ENCODE peak calls at places on chromosomes 6 and 20, in seven cellular contexts. L, G, N, X, F, Z and V are unnamed samples.

GRCh38 chr20:62782149-62782892 is 14.0 kb upstream of the MRGBP start:
- DNase-seq in L (no peak), G (no peak), N (no peak), X (no peak), F (no peak), Z (peak), V (no peak)

GRCh38 chr6:71375676-71376075 is 87.1 kb downstream of the OGFRL1 start:
- DNase-seq in L (no peak), G (no peak), N (no peak), X (no peak), F (no peak), Z (peak), V (no peak)

GRCh38 chr6:14143305-14143704 is 25.7 kb downstream of the CD83 start:
- DNase-seq in L (no peak), G (no peak), N (no peak), X (no peak), F (no peak), Z (no peak), V (no peak)

GRCh38 chr20:34473262-34473883 is 42.8 kb upstream of the DYNLRB1 start:
- DNase-seq in L (peak), G (peak), N (no peak), X (peak), F (peak), Z (peak), V (no peak)

GRCh38 chr6:151167034-151167433 is 72.7 kb upstream of the AKAP12 start:
- DNase-seq in L (no peak), G (no peak), N (no peak), X (no peak), F (no peak), Z (no peak), V (no peak)

GRCh38 chr6:85494551-85495337 is 44.9 kb downstream of the NT5E start:
- DNase-seq in L (no peak), G (no peak), N (no peak), X (no peak), F (no peak), Z (no peak), V (no peak)

GRCh38 chr6:129555206-129555832 is 154.7 kb downstream of the ARHGAP18 start:
- DNase-seq in L (no peak), G (no peak), N (no peak), X (no peak), F (no peak), Z (no peak), V (no peak)

GRCh38 chr6:31113861-31114539 is 600 bp upstream of the PSORS1C1 start:
- DNase-seq in L (no peak), G (no peak), N (no peak), X (no peak), F (no peak), Z (no peak), V (no peak)

GRCh38 chr6:152233547-152234320 is 403.4 kb downstream of the SYNE1 start:
- DNase-seq in L (no peak), G (no peak), N (no peak), X (no peak), F (no peak), Z (no peak), V (no peak)

GRCh38 chr6:133899556-133899955 is 10.6 kb downstream of the TCF21 start:
- DNase-seq in L (no peak), G (no peak), N (no peak), X (no peak), F (no peak), Z (no peak), V (no peak)

GRCh38 chr6:12545141-12545540 is 171.4 kb upstream of the PHACTR1 start:
- DNase-seq in L (no peak), G (no peak), N (no peak), X (no peak), F (no peak), Z (no peak), V (no peak)

GRCh38 chr6:5325173-5325572 is 63.9 kb downstream of the FARS2 start:
- DNase-seq in L (no peak), G (no peak), N (no peak), X (no peak), F (no peak), Z (no peak), V (no peak)

DNA sequence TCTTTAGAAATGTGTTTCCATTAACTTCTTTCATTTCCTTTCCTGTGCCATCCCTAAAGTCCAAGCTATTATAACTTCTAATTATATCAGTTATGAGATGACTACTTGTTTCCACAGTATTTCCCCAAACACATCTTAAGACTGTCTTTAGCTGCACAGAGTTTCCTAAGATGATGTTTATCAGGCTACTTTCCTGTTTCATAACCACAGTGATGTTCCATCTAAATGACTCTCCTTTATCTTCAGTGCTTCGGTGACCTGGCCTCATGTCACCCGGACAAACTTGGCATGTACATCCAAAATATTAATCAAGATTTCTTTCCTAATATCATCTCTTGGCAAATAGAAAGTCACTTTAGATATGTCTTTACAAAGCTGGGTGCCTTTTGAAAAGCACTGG is 18.5 kb upstream of the CCN6 start:
- DNase-seq in L (no peak), G (no peak), N (no peak), X (no peak), F (no peak), Z (no peak), V (no peak)
- TF ChIP-seq EP300 in L (no peak), G (no peak), N (no peak), X (no peak), F (no peak), Z (no peak), V (no peak)

GRCh38 chr6:116279232-116280160 is at the start of gene TSPYL1:
- DNase-seq in L (peak), G (peak), N (peak), X (peak), F (peak), Z (peak), V (peak)
- TF ChIP-seq POLR2A in L (peak), G (peak), N (peak), X (peak), F (peak), Z (peak), V (no peak)

DNA sequence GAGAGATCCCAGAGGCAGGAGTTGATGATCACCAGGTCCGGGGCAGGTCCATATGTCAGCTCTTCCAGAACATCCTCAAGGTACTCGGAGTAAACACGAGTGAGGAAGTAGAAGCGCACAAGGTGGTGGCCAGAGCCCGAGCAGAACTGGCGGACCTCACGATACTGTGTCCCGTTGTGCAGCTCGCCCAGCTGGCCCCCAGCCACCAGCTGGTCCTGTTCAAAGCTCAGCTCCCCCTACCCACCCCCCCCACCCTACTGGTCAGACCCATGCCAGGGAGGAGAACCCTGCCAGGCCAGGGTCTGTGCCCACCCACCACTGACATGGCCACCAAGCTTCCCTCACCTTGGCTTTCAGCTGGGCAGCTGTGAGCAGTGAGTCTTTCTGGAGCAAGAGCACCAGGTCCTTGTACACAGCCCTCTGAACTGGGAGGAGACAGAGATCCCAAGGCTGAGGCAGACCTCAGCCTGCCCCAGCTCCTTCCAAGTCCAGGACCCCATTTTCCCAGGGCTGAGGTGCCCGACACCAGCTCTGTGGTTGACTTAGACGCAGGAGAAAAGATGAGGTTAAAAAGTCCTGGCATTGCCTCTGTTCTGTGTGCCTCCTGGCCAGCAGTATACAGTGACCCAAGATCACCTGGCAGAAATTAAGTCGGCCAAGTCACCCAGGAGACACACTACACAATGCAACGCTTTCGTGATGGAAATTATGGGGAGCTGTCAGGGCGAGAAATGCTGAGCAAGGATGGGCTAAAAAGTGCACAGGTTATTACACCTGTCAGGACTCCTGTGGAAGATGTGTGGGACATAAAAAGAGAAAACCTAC is 1.4 kb downstream of the PCED1A start:
- DNase-seq in L (no peak), G (no peak), N (no peak), X (no peak), F (no peak), Z (no peak), V (no peak)
- TF ChIP-seq EP300 in L (no peak), G (no peak), N (no peak), X (no peak), F (no peak), Z (no peak), V (no peak)

DNA sequence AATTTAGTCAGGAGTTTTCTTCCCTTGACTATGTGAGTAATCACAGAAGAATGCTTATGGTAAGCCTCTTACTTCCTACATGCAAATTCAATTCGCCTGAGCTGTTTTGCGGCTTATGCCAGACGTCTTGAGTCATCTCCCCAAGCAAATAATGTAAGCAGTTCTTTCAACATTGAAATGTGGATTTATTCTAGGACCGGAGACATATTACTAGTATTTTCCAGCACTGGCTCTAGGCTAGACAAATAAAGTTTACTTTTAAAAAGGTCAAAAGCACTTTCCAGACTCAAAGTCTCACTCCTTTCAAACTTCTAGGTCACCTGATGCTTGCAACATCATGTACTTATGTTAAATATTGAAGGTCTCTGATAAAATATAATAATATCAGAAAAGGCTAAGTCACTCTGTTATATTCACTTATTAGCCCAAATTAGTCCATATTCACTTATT is 38.1 kb upstream of the NOX3 start:
- DNase-seq in L (peak), G (peak), N (peak), X (no peak), F (no peak), Z (peak), V (peak)
- TF ChIP-seq POLR2A in L (no peak), G (no peak), N (no peak), X (no peak), F (no peak), Z (no peak), V (no peak)